ENCODE peak calls at places on chromosomes 11 and 22, in four cellular contexts. Q, A, J and W are unnamed samples.

GRCh38 chr11:2325719-2326118 is 23.9 kb downstream of the TSPAN32 start:
- DNase-seq in Q (no peak), A (no peak), J (no peak), W (no peak)

GRCh38 chr11:45662665-45663485 is 2.5 kb downstream of the CHST1 start:
- DNase-seq in A (no peak), Q (no peak), J (no peak), W (peak; percentile 31)

GRCh38 chr11:120598517-120599209 is 87.1 kb downstream of the GRIK4 start:
- DNase-seq in A (no peak), Q (no peak), J (no peak), W (no peak)

GRCh38 chr22:42022162-42022847 is 23.7 kb downstream of the WBP2NL start:
- DNase-seq in J (no peak), Q (no peak), A (no peak), W (no peak)

GRCh38 chr11:74870485-74870884 is 78.4 kb downstream of the XRRA1 start:
- DNase-seq in J (no peak), Q (no peak), A (no peak), W (no peak)

GRCh38 chr11:73234403-73235181 is 16.5 kb downstream of the P2RY2 start:
- DNase-seq in Q (no peak), J (no peak), A (no peak), W (no peak)

GRCh38 chr22:42645938-42646568 is 3.1 kb downstream of the CYB5R3 start:
- DNase-seq in J (no peak), A (no peak), Q (no peak), W (no peak)

GRCh38 chr11:69311767-69312385 is 17.9 kb downstream of the MYEOV start:
- DNase-seq in J (no peak), A (peak; percentile 29), Q (no peak), W (no peak)

GRCh38 chr22:33116846-33117547 is 58.8 kb upstream of the SYN3 start:
- DNase-seq in A (no peak), Q (no peak), J (no peak), W (no peak)

GRCh38 chr11:110337570-110338193 is 41.3 kb upstream of the RDX start:
- DNase-seq in A (no peak), J (no peak), Q (peak; percentile 28), W (no peak)

GRCh38 chr22:33380789-33381530 is 322.8 kb upstream of the SYN3 start:
- DNase-seq in Q (no peak), A (no peak), J (no peak), W (no peak)

GRCh38 chr11:68670208-68670992 is 13.9 kb upstream of the GAL start:
- DNase-seq in Q (no peak), J (no peak), A (no peak), W (no peak)